ENCODE peak calls at places on chromosomes 11 and 22, in seven cellular contexts. E is GM23338, I is body of pancreas, T is heart left ventricle, V is A549, R is astrocyte of the cerebellum, N is astrocyte of the spinal cord. K is an unnamed sample.

GRCh38 chr22:47022475-47022874 is 260.0 kb downstream of the TBC1D22A start:
- DNase-seq in E (no peak), I (no peak), T (no peak), V (no peak), R (no peak), N (no peak), K (no peak)

GRCh38 chr11:8285228-8285627 is 21.6 kb upstream of the LMO1 start:
- DNase-seq in E (no peak), I (no peak), T (no peak), V (no peak), R (no peak), N (no peak), K (no peak)

GRCh38 chr22:43582394-43582793 is 170.6 kb downstream of the MPPED1 start:
- DNase-seq in E (no peak), I (no peak), T (no peak), V (no peak), R (no peak), N (no peak), K (no peak)

GRCh38 chr22:46432164-46433068 is 96.9 kb downstream of the TRMU start:
- DNase-seq in E (no peak), I (no peak), T (no peak), V (no peak), R (no peak), N (no peak), K (no peak)

GRCh38 chr11:103395612-103396011 is 286.4 kb downstream of the DYNC2H1 start:
- DNase-seq in E (peak), I (no peak), T (no peak), V (no peak), R (peak), N (peak), K (no peak)

GRCh38 chr11:79564288-79564925 is 123.6 kb upstream of the TENM4 start:
- DNase-seq in E (no peak), I (no peak), T (no peak), V (no peak), R (no peak), N (no peak), K (no peak)

GRCh38 chr11:91981995-91982394 is 242.6 kb upstream of the FAT3 start:
- DNase-seq in E (no peak), I (peak), T (peak), V (peak), R (peak), N (peak), K (no peak)

GRCh38 chr22:36892292-36892691 is 21.1 kb upstream of the CSF2RB start:
- DNase-seq in E (no peak), I (no peak), T (no peak), V (no peak), R (no peak), N (no peak), K (no peak)

GRCh38 chr11:29336727-29337212 is 680.1 kb downstream of the KCNA4 start:
- DNase-seq in E (no peak), I (no peak), T (no peak), V (no peak), R (peak), N (peak), K (no peak)

GRCh38 chr11:102603091-102603490 is 22.0 kb downstream of the MMP20 start:
- DNase-seq in E (no peak), I (peak), T (no peak), V (no peak), R (peak), N (peak), K (no peak)

GRCh38 chr11:74462009-74462408 is 5.3 kb downstream of the KCNE3 start:
- DNase-seq in E (peak), I (peak), T (peak), V (no peak), R (no peak), N (no peak), K (no peak)

GRCh38 chr11:96097844-96098421 is 174.0 kb upstream of the MTMR2 start:
- DNase-seq in E (no peak), I (no peak), T (no peak), V (no peak), R (no peak), N (no peak), K (no peak)

GRCh38 chr11:16841984-16842383 is 103.5 kb downstream of the C11orf58 start:
- DNase-seq in E (no peak), I (no peak), T (no peak), V (no peak), R (no peak), N (no peak), K (no peak)

GRCh38 chr11:101434241-101434640 is 149.6 kb downstream of the TRPC6 start:
- DNase-seq in E (no peak), I (no peak), T (no peak), V (no peak), R (no peak), N (no peak), K (no peak)

GRCh38 chr11:8285796-8286195 is 22.1 kb upstream of the LMO1 start:
- DNase-seq in E (no peak), I (no peak), T (no peak), V (no peak), R (no peak), N (no peak), K (no peak)

GRCh38 chr11:1283906-1284305 is 25.5 kb downstream of the TOLLIP start:
- DNase-seq in E (no peak), I (no peak), T (no peak), V (no peak), R (no peak), N (no peak), K (no peak)

GRCh38 chr11:119742263-119742861 is 13.4 kb upstream of the NECTIN1 start:
- DNase-seq in E (peak), I (no peak), T (no peak), V (no peak), R (no peak), N (no peak), K (peak)

GRCh38 chr11:111737180-111737876 is 28.9 kb downstream of the PPP2R1B start:
- DNase-seq in E (no peak), I (no peak), T (no peak), V (no peak), R (no peak), N (no peak), K (no peak)

GRCh38 chr22:24146190-24146616 is 35.1 kb upstream of the SUSD2 start:
- DNase-seq in E (peak), I (peak), T (peak), V (peak), R (no peak), N (peak), K (peak)

GRCh38 chr11:57567210-57567511 is 311 bp downstream of the UBE2L6 start:
- DNase-seq in E (no peak), I (no peak), T (peak), V (no peak), R (no peak), N (peak), K (no peak)

GRCh38 chr11:27158763-27159679 is 118.4 kb downstream of the BBOX1 start:
- DNase-seq in E (peak), I (peak), T (peak), V (peak), R (peak), N (peak), K (peak)

GRCh38 chr11:472816-473215 is 22.7 kb downstream of the PTDSS2 start:
- DNase-seq in E (no peak), I (no peak), T (no peak), V (no peak), R (no peak), N (no peak), K (no peak)

GRCh38 chr22:38104084-38104483 is 6.4 kb downstream of the BAIAP2L2 start:
- DNase-seq in E (peak), I (no peak), T (no peak), V (peak), R (no peak), N (no peak), K (no peak)
- TF ChIP-seq CTCF in E (peak), I (peak), T (no peak), V (no peak), R (peak), N (peak), K (no peak)

GRCh38 chr11:65032216-65032615 is 5.0 kb downstream of the SNX15 start:
- DNase-seq in E (peak), I (no peak), T (no peak), V (no peak), R (no peak), N (no peak), K (no peak)
- TF ChIP-seq CTCF in E (peak), I (no peak), T (no peak), V (no peak), R (no peak), N (no peak), K (no peak)

DNA sequence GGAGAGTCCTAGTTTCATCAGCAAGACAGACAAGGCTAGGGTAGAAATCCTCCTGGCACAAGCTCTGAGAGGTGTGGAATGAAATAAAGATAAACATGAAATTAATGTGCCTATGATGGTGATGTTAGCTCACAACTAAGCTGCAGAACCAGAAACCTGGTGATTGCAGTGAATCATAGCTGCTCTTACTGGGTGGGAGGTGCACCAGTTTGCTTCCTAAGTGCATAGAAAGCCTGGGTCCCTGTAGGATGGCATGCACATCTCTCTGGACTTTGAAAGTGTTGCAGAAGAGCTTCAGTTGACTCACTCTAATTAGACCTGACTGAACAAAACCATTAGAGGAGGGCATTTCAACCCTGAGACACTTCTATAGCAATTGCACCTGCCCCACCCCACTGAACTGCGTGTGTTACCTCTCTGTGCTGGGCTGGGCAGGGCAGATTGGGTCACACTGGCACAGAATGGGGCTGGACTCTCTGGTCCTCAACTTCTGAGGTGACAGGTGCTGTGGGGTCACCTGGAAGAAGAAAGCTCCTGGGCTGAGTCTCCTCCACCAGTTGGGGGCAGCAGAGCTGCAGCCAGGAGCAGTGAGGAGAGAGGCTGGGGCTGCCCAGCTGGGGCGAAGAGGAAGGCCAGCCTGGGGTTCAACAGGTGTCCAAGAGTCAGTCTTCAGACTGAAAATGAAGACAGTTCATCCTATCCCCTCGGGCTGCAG is 57.9 kb downstream of the GGTLC2 start:
- DNase-seq in E (peak), I (no peak), T (no peak), V (no peak), R (no peak), N (no peak), K (no peak)
- TF ChIP-seq CTCF in E (peak), I (peak), T (no peak), V (peak), R (no peak), N (peak), K (peak)

GRCh38 chr11:130916238-130916855 is at the start of gene SNX19:
- DNase-seq in E (peak), I (peak), T (peak), V (peak), R (peak), N (peak), K (peak)
- TF ChIP-seq CTCF in E (peak), I (peak), T (peak), V (peak), R (peak), N (peak), K (peak)

DNA sequence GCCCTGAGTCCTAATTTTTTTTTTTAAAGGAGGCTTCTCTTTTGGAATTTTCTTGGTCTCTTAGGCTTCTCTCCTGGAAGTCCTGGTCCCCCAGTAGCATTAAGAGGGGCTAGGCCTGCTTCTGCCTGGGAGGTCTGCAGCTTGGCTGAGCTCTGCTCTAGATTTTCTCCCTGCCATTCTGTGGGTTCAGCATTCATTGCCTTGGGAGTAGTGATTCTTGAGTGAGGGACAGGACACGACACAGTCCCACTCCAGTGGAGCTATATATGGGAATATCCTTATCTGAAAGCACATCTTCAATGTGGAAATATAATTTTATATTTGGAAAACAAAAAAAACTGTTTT is 3.7 kb downstream of the IGSF22 start:
- DNase-seq in E (no peak), I (no peak), T (no peak), V (no peak), R (no peak), N (no peak), K (no peak)
- TF ChIP-seq CTCF in E (no peak), I (no peak), T (peak), V (peak), R (no peak), N (no peak), K (peak)

GRCh38 chr22:41690476-41690875 is 1.8 kb upstream of the SNU13 start:
- DNase-seq in E (no peak), I (no peak), T (no peak), V (no peak), R (no peak), N (no peak), K (no peak)

GRCh38 chr22:41684194-41684593 is 4.5 kb downstream of the SNU13 start:
- DNase-seq in E (no peak), I (no peak), T (no peak), V (no peak), R (no peak), N (no peak), K (no peak)

GRCh38 chr22:41683616-41684015 is 5.1 kb downstream of the SNU13 start:
- DNase-seq in E (no peak), I (no peak), T (no peak), V (no peak), R (no peak), N (no peak), K (no peak)

GRCh38 chr22:41687901-41688364 is 734 bp downstream of the SNU13 start:
- DNase-seq in E (peak), I (peak), T (no peak), V (no peak), R (no peak), N (peak), K (peak)

DNA sequence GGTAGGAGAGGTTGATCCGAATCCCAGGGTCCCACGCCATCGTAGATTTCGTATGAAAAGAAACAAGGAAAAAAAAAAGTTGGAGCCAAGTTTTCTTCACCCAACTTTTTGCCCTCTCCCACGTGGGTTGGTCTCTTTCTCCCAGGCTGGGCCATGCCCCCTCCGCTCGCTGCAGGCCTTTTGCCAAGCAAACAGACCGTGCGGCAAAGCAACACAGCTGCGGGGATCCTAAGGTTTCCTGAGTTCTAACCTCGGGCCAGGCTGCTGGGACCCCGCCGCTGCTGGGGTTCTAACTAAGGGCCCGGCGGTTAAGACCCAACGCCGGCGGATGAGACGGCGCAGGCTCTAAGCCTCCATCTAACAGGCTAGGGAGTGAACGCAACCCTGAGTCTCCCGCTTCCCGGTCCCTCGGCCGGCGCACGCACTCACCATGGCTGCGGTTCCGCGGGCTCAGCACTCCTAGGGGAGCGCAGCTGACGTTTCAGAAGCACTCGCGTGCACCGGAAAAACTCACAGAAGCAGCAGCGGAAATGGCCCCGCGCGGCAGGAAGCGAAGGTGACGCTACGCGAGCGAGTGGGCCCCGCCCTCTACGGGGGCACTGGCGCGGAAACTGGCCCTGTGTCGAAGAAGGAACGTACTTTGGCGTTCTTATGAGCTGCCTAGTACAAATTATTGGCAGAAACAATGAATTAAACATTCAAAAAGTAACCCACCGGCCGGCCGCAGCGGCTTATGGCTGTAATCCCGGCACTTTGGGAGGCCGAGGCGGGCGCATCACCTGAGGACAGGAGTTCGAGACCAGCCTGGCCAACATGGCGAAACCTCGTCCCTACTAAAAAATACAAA is at the start of gene SNU13:
- DNase-seq in E (peak), I (peak), T (peak), V (peak), R (peak), N (peak), K (peak)
- TF ChIP-seq CTCF in E (peak), I (peak), T (no peak), V (no peak), R (peak), N (no peak), K (no peak)

DNA sequence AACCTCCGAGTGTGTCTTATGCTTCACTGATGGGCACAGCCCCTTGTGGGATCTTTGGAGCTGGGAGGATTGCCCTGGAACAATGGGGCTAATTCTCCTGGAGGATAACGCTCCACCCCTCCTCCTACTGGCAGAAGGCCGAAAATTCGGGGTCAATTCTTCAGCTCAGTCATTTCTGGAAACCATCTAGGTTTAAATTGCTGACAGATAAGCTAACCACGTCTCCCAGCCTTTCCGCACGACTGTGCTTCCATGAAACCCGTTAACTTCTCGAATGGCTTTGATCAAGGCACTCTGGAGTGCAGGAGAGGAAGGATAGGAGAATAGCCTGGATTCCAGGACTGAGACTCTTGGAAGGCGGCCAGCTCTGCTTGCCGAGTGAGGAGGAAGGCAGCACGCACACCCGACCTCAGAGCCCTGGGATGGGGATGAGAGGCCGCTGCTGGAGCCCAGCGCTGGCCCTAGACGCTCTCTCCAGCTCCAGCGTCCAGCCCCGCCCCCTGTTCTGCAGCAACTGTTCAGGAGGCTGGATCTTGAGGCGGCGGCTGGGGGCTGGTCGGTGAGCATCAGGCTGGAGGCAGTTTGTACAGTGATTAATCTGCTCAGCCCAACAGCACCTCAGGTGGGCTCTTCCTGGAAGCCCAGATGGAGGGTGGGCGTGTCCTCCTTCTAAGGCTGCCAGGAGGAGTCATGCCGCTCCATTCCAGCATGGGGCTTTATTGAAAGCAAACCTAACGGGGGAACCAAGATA is 176.7 kb upstream of the NCAM1 start:
- DNase-seq in E (peak), I (peak), T (peak), V (no peak), R (peak), N (peak), K (peak)
- TF ChIP-seq CTCF in E (peak), I (no peak), T (no peak), V (no peak), R (no peak), N (no peak), K (no peak)

GRCh38 chr11:83194284-83195175 is 1.0 kb downstream of the ANKRD42 start:
- DNase-seq in E (peak), I (peak), T (peak), V (peak), R (peak), N (peak), K (peak)
- TF ChIP-seq CTCF in E (no peak), I (no peak), T (no peak), V (no peak), R (no peak), N (no peak), K (no peak)

DNA sequence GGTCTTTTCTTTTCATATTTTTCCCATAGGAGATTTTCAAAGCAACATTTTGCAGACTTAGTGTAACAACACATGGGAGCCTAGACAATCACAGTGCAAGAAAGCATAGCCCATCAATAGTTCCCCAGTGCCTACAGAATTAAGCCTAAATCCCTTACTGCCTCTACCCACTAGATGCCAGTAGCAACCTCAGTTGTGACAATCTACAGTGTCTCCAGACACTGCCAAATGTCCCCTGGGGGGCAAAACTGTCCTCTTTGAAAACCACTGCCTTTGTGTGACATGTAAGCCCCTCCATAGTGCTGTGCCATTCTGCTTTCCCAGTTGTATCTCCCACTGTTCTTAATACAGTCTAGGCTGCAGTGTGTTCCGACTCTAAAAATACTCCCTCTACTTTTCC is 1329.0 kb downstream of the LRRC4C start:
- DNase-seq in E (peak), I (no peak), T (no peak), V (no peak), R (no peak), N (no peak), K (peak)
- TF ChIP-seq CTCF in E (peak), I (no peak), T (no peak), V (no peak), R (peak), N (peak), K (peak)

GRCh38 chr11:2898366-2899079 is 12.9 kb upstream of the CDKN1C start:
- DNase-seq in E (no peak), I (peak), T (peak), V (no peak), R (peak), N (peak), K (no peak)
- TF ChIP-seq CTCF in E (no peak), I (no peak), T (no peak), V (no peak), R (no peak), N (no peak), K (no peak)